ENCODE peak calls at places on chromosomes 12 and 14, in four cellular contexts. L, X, W and O are unnamed samples.

GRCh38 chr14:38016497-38016896 is 191.2 kb upstream of the SSTR1 start:
- DNase-seq in X (no peak), L (no peak), W (no peak), O (no peak)

GRCh38 chr12:27133022-27133590 is 50.7 kb upstream of the C12orf71 start:
- DNase-seq in X (no peak), L (no peak), W (no peak), O (no peak)

GRCh38 chr12:74449872-74450271 is 87.8 kb upstream of the ATXN7L3B start:
- DNase-seq in W (no peak), X (peak; percentile 71), L (no peak), O (no peak)

GRCh38 chr12:91687052-91688017 is 458.3 kb downstream of the BTG1 start:
- DNase-seq in W (no peak), L (peak; percentile 40), X (no peak), O (peak; percentile 19)

GRCh38 chr14:92880851-92881250 is 42.1 kb upstream of the CHGA start:
- DNase-seq in L (peak; percentile 37), W (peak; percentile 20), X (peak; percentile 2), O (no peak)

GRCh38 chr12:71135812-71136176 is 22.0 kb downstream of the TSPAN8 start:
- DNase-seq in L (no peak), X (no peak), W (no peak), O (no peak)

GRCh38 chr14:23512156-23512555 is 39.4 kb downstream of the ZFHX2 start:
- DNase-seq in W (no peak), L (no peak), X (no peak), O (no peak)

GRCh38 chr12:116375278-116375842 is 97.9 kb upstream of the MED13L start:
- DNase-seq in L (no peak), X (no peak), W (no peak), O (no peak)

GRCh38 chr12:19967486-19967885 is 400.9 kb upstream of the PDE3A start:
- DNase-seq in W (no peak), X (peak; percentile 96), L (peak; percentile 91), O (peak; percentile 19)

GRCh38 chr12:32847287-32847686 is 49.3 kb downstream of the PKP2 start:
- DNase-seq in X (no peak), L (no peak), W (no peak), O (no peak)

GRCh38 chr14:104370256-104370870 is 209.2 kb upstream of the C14orf180 start:
- DNase-seq in W (peak; percentile 14), L (peak; percentile 49), X (no peak), O (no peak)

GRCh38 chr12:52190860-52191729 is 719 bp downstream of the KRT80 start:
- DNase-seq in X (peak; percentile 35), W (no peak), L (peak; percentile 58), O (no peak)

GRCh38 chr12:52188658-52189057 is 3.2 kb downstream of the KRT80 start:
- DNase-seq in X (no peak), L (no peak), W (no peak), O (no peak)

GRCh38 chr12:52187206-52187605 is 4.6 kb downstream of the KRT80 start:
- DNase-seq in L (no peak), W (no peak), X (no peak), O (no peak)

GRCh38 chr12:52187640-52188039 is 4.2 kb downstream of the KRT80 start:
- DNase-seq in L (no peak), X (no peak), W (no peak), O (no peak)

DNA sequence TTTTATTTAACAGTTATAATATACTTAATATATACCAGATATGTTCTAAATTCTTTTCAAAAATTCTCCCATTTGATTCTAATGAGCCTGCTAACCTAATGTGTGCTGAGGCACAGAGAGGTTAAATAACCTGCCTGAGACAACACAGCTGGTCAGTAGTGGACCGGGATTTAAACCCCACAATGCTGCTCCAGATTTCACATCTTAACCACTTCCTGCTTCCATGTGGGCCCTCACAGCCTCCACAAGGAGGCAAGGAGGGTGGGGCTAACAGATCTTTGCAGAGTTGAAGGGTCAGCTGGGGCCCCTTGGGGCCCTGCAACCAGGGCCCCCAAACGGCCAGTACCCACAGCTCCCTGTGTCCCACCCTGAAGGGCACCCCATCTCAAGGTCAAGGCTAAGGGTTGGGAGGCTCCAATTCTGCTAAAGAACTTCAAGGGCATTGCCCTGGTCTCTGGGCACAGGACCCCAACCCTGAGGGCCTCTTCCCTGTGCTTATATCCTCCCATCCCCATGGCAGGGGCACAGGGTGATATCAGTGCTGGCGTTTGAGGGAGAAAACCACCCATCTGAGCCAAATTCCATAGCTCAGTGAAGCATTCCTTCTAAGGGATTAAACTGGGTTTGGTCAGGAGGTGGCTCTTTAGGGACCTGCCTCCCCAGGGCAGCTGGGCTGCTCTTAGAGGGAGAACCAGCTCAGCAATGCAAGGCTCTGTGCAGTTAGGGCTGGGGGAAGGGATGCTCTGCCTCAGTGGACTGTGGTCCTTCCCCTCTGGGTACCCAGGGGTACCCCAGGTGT is 2.2 kb downstream of the KRT80 start:
- DNase-seq in W (no peak), L (no peak), X (peak; percentile 38), O (no peak)
- TF ChIP-seq ELK1 in W (no peak), L (no peak), X (no peak), O (no peak)

GRCh38 chr12:2957816-2958431 is 1.3 kb upstream of the TEAD4 start:
- DNase-seq in W (peak; percentile 10), L (no peak), X (no peak), O (no peak)
- TF ChIP-seq ELK1 in W (no peak), L (no peak), X (no peak), O (no peak)

GRCh38 chr14:102049258-102050025 is 37.4 kb downstream of the HSP90AA1 start:
- DNase-seq in X (no peak), L (no peak), W (no peak), O (no peak)

GRCh38 chr14:102052522-102052921 is 34.3 kb downstream of the HSP90AA1 start:
- DNase-seq in X (no peak), W (no peak), L (no peak), O (no peak)

GRCh38 chr14:102047808-102048540 is 38.9 kb downstream of the HSP90AA1 start:
- DNase-seq in X (no peak), W (no peak), L (no peak), O (no peak)

GRCh38 chr14:102050026-102050405 is 36.8 kb downstream of the HSP90AA1 start:
- DNase-seq in L (no peak), X (no peak), W (no peak), O (no peak)

GRCh38 chr14:102050625-102051024 is 36.2 kb downstream of the HSP90AA1 start:
- DNase-seq in L (no peak), W (no peak), X (peak; percentile 82), O (no peak)
- TF ChIP-seq ELK1 in L (no peak), W (no peak), X (no peak), O (no peak)

GRCh38 chr14:100470523-100470897 is 116.7 kb downstream of the BEGAIN start:
- DNase-seq in X (no peak), L (no peak), W (no peak), O (no peak)

GRCh38 chr14:100473249-100473648 is 114.0 kb downstream of the BEGAIN start:
- DNase-seq in X (no peak), L (no peak), W (no peak), O (no peak)

GRCh38 chr14:100471451-100472093 is 115.6 kb downstream of the BEGAIN start:
- DNase-seq in L (no peak), X (no peak), W (no peak), O (no peak)

GRCh38 chr14:100472491-100472890 is 114.7 kb downstream of the BEGAIN start:
- DNase-seq in L (no peak), X (no peak), W (no peak), O (no peak)

GRCh38 chr14:100472094-100472455 is 115.1 kb downstream of the BEGAIN start:
- DNase-seq in X (no peak), W (no peak), L (no peak), O (no peak)
- TF ChIP-seq ELK1 in X (no peak), W (no peak), L (no peak), O (no peak)

GRCh38 chr14:39472078-39472477 is 39.8 kb upstream of the FBXO33 start:
- DNase-seq in L (no peak), W (no peak), X (no peak), O (no peak)

GRCh38 chr14:39467889-39468524 is 35.8 kb upstream of the FBXO33 start:
- DNase-seq in X (peak; percentile 43), L (peak; percentile 66), W (peak; percentile 41), O (no peak)

GRCh38 chr14:39474416-39474911 is 42.2 kb upstream of the FBXO33 start:
- DNase-seq in L (no peak), W (no peak), X (no peak), O (no peak)

DNA sequence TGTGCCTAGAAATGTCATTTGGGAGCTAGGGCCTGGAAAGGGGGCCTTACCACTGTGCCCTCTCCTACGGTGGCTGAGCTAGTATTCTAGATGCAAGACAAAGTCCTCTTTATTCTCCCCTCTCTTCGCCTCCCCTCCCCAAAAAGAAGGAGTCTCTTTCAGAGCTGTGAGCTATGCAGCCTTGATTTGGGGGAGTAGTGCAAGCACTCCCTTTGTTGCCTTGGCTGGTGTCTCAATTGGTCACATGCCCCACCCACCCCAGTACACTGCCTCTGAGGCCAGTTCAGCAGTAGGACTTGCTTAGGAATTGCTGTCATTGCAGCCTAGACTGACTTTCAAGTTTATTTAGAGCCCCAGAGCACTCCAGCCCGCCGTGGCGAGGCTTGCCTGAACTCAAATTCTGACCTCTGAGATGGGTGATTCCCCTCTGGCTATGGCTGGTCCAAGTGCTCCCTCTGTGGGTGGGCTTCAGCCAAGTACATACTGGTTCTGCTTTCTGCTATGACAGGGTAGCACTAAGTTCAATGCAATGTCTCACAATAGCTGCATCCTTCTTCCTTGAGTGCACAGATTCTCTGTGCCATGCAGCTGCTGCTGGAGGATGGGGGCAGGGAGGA is 37.0 kb upstream of the FBXO33 start:
- DNase-seq in L (peak; percentile 35), W (peak; percentile 25), X (no peak), O (no peak)
- TF ChIP-seq ELK1 in L (no peak), W (no peak), X (no peak), O (no peak)

GRCh38 chr14:42911642-42912041 is 1305.0 kb downstream of the LRFN5 start:
- DNase-seq in L (peak; percentile 2), X (peak; percentile 13), W (no peak), O (no peak)
- TF ChIP-seq ELK1 in L (no peak), X (no peak), W (no peak), O (no peak)

DNA sequence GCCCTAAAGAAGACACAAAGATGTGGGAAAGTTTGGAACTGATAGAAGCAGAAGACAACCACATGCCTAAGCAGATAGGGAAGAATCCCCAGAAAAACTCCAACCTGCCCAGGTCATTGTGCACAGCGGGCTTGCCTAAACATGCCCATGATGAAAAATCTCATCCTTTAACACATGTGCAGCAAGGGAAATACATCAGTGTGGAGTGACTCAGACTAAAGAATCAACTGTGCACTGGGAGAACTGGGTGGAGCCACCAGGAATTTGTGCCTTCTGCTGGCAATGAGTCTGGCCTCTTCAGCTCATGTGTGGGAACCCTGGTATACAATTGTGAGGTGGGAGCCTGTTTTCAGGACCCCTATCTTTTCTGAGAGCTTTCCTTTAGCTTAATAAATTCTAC is 398.5 kb downstream of the FSCB start:
- DNase-seq in L (no peak), X (no peak), W (no peak), O (no peak)
- TF ChIP-seq ELK1 in L (no peak), X (no peak), W (no peak), O (no peak)

DNA sequence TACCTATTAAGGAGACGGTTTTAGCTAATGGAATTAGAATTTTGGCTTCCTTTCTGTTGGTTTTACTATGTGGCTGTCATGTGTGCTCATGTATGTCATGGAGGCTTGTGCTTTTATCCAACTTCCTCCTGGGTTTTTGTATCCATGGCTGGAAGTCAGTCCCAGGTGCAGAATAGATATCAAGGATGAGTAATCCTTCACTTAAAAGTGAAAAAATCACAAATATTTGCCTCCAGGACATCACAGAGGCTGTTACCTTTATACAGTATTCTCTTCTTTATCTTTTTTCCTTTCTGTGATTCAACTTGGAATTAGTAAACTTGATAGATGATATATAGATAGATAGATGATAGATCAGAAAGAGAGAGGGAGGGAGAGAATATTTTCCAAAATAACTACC is 706.8 kb downstream of the GALC start:
- DNase-seq in W (no peak), X (no peak), L (no peak), O (no peak)
- TF ChIP-seq ELK1 in W (no peak), X (no peak), L (no peak), O (no peak)

GRCh38 chr12:93915411-93915810 is 233.0 kb upstream of the PLXNC1 start:
- DNase-seq in L (no peak), X (no peak), W (no peak), O (no peak)
- TF ChIP-seq ELK1 in L (no peak), X (no peak), W (no peak), O (no peak)